ENCODE peak calls at places on chromosomes 5 and 9, in five cellular contexts. R, Q, C, H and L are unnamed samples.

GRCh38 chr5:1247811-1248210 is 22.6 kb downstream of the SLC6A18 start:
- DNase-seq in C (no peak), Q (no peak), H (no peak), R (no peak), L (no peak)

GRCh38 chr9:72363908-72364678 is 915 bp downstream of the ZFAND5 start:
- DNase-seq in H (no peak), R (no peak), C (peak; percentile 82), Q (peak; percentile 61), L (peak; percentile 61)

GRCh38 chr9:68597362-68597997 is 56.8 kb upstream of the TMEM252 start:
- DNase-seq in Q (no peak), C (no peak), H (no peak), R (no peak), L (no peak)

GRCh38 chr9:135338546-135338945 is 141.0 kb upstream of the PPP1R26 start:
- DNase-seq in C (no peak), Q (no peak), R (no peak), H (no peak), L (no peak)

GRCh38 chr5:151757233-151758140 is 944 bp downstream of the ATOX1 start:
- DNase-seq in H (no peak), Q (no peak), R (no peak), C (no peak), L (peak; percentile 50)

GRCh38 chr5:134568761-134569725 is 43.6 kb downstream of the JADE2 start:
- DNase-seq in H (no peak), C (peak; percentile 87), Q (peak; percentile 24), R (no peak), L (no peak)

GRCh38 chr5:23507278-23507685 is at the start of gene PRDM9:
- DNase-seq in Q (no peak), R (peak; percentile 38), H (no peak), C (peak; percentile 68), L (peak; percentile 16)

GRCh38 chr9:32426278-32426939 is 42.0 kb downstream of the ACO1 start:
- DNase-seq in Q (peak; percentile 99), R (no peak), H (no peak), C (no peak), L (no peak)

GRCh38 chr9:112380771-112381181 is 868 bp downstream of the HSDL2 start:
- DNase-seq in Q (peak; percentile 29), R (no peak), H (peak; percentile 34), C (peak; percentile 12), L (peak; percentile 40)

GRCh38 chr5:56732147-56732546 is 83.2 kb upstream of the MAP3K1 start:
- DNase-seq in Q (no peak), C (no peak), H (no peak), R (no peak), L (no peak)

GRCh38 chr5:14595189-14595588 is 13.6 kb downstream of the OTULINL start:
- DNase-seq in R (no peak), Q (no peak), H (peak; percentile 48), C (peak; percentile 80), L (no peak)

GRCh38 chr5:148072207-148072606 is 8.4 kb downstream of the SPINK5 start:
- DNase-seq in Q (no peak), R (no peak), C (no peak), H (no peak), L (no peak)

GRCh38 chr5:19098434-19098833 is 889.6 kb downstream of the CDH18 start:
- DNase-seq in Q (no peak), C (no peak), H (no peak), R (no peak), L (no peak)

GRCh38 chr5:123785160-123786001 is 273.4 kb downstream of the CSNK1G3 start:
- DNase-seq in R (no peak), H (no peak), Q (peak; percentile 64), C (peak; percentile 27), L (no peak)

GRCh38 chr5:53002491-53002890 is 13.3 kb downstream of the ITGA2 start:
- DNase-seq in Q (no peak), C (no peak), H (no peak), R (no peak), L (no peak)

GRCh38 chr5:142740903-142741302 is 29.3 kb upstream of the ARHGAP26 start:
- DNase-seq in Q (no peak), H (no peak), C (no peak), R (no peak), L (no peak)

GRCh38 chr5:42387563-42387962 is 35.7 kb upstream of the GHR start:
- DNase-seq in R (no peak), Q (no peak), H (no peak), C (no peak), L (no peak)

GRCh38 chr5:1172007-1172581 is 29.3 kb upstream of the SLC6A19 start:
- DNase-seq in R (no peak), Q (no peak), C (no peak), H (no peak), L (no peak)

GRCh38 chr5:115415143-115415491 is 118.7 kb upstream of the CCDC112 start:
- DNase-seq in Q (peak; percentile 82), H (no peak), R (peak; percentile 23), C (no peak), L (no peak)

GRCh38 chr5:13976867-13977479 is 32.5 kb upstream of the DNAH5 start:
- DNase-seq in Q (peak; percentile 70), C (peak; percentile 36), R (peak; percentile 79), H (no peak), L (no peak)

GRCh38 chr5:142685418-142686209 is at the start of gene FGF1:
- DNase-seq in H (no peak), Q (no peak), R (no peak), C (peak; percentile 76), L (no peak)

GRCh38 chr5:121667292-121667691 is 184.4 kb upstream of the FTMT start:
- DNase-seq in H (no peak), Q (no peak), R (no peak), C (no peak), L (no peak)

GRCh38 chr9:35660966-35661413 is 2.9 kb downstream of the CCDC107 start:
- DNase-seq in C (no peak), Q (peak; percentile 62), R (no peak), H (no peak), L (no peak)

GRCh38 chr5:175922192-175922885 is 45.8 kb downstream of the THOC3 start:
- DNase-seq in Q (peak; percentile 99), H (no peak), R (peak; percentile 11), C (no peak), L (peak; percentile 4)

GRCh38 chr5:156815988-156816599 is 34.0 kb upstream of the PPP1R2B start:
- DNase-seq in H (no peak), Q (peak; percentile 42), C (peak; percentile 53), R (peak; percentile 50), L (peak; percentile 1)

GRCh38 chr5:74240783-74241750 is 399.5 kb downstream of the ENC1 start:
- DNase-seq in H (no peak), Q (no peak), C (no peak), R (no peak), L (no peak)

GRCh38 chr5:93006915-93007314 is 574.1 kb downstream of the NR2F1-AS1 start:
- DNase-seq in Q (peak; percentile 34), C (no peak), R (no peak), H (no peak), L (no peak)

GRCh38 chr9:134627417-134628353 is 13.9 kb upstream of the COL5A1 start:
- DNase-seq in H (no peak), Q (no peak), R (no peak), C (no peak), L (no peak)

GRCh38 chr9:10479172-10479571 is 133.6 kb downstream of the PTPRD start:
- DNase-seq in Q (no peak), H (no peak), C (peak; percentile 7), R (no peak), L (peak; percentile 0)

GRCh38 chr9:125613156-125613555 is 93.9 kb downstream of the MAPKAP1 start:
- DNase-seq in Q (no peak), C (no peak), R (no peak), H (no peak), L (no peak)

GRCh38 chr9:127974002-127974768 is 6.6 kb downstream of the EEIG1 start:
- DNase-seq in C (peak; percentile 76), H (no peak), Q (no peak), R (no peak), L (no peak)

GRCh38 chr9:127976498-127976897 is 4.3 kb downstream of the EEIG1 start:
- DNase-seq in C (no peak), R (no peak), Q (no peak), H (no peak), L (no peak)

GRCh38 chr9:127976943-127977871 is 3.6 kb downstream of the EEIG1 start:
- DNase-seq in R (no peak), Q (no peak), H (no peak), C (no peak), L (no peak)

GRCh38 chr9:127974769-127975261 is 6.0 kb downstream of the EEIG1 start:
- DNase-seq in Q (no peak), C (peak; percentile 65), R (no peak), H (no peak), L (no peak)

GRCh38 chr9:127975376-127976315 is 5.1 kb downstream of the EEIG1 start:
- DNase-seq in H (no peak), C (no peak), Q (no peak), R (no peak), L (no peak)
- H3K4me1 ChIP-seq in H (peaks cover 49% of the 10 kb centered on the region), C (peaks cover 80% of the 10 kb centered on the region), Q (peaks cover 39% of the 10 kb centered on the region), R (peaks cover 81% of the 10 kb centered on the region), L (peaks cover 26% of the 10 kb centered on the region)

DNA sequence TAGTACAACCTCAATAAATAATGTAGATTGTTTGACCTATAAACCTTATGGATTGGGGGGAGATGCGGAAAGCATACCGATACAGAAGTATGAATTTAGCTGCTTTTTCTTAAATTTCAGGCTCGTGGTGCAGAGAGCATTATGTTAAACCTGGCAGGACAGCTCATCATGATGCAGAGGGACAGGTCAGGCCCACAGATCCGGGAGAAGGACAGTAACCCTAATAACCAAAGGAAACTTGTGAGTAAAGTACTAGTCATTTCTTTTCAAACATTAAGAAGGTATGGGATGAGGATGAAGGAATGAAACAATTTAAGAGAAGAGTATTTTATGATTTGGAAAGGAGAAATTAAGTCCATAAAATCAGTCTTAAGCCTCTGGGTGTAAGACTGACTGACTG is 70.5 kb downstream of the ERMP1 start:
- DNase-seq in C (no peak), R (no peak), Q (peak; percentile 54), H (no peak), L (no peak)
- TF ChIP-seq RCOR1 in C (no peak), R (no peak), Q (no peak), H (no peak), L (no peak)

DNA sequence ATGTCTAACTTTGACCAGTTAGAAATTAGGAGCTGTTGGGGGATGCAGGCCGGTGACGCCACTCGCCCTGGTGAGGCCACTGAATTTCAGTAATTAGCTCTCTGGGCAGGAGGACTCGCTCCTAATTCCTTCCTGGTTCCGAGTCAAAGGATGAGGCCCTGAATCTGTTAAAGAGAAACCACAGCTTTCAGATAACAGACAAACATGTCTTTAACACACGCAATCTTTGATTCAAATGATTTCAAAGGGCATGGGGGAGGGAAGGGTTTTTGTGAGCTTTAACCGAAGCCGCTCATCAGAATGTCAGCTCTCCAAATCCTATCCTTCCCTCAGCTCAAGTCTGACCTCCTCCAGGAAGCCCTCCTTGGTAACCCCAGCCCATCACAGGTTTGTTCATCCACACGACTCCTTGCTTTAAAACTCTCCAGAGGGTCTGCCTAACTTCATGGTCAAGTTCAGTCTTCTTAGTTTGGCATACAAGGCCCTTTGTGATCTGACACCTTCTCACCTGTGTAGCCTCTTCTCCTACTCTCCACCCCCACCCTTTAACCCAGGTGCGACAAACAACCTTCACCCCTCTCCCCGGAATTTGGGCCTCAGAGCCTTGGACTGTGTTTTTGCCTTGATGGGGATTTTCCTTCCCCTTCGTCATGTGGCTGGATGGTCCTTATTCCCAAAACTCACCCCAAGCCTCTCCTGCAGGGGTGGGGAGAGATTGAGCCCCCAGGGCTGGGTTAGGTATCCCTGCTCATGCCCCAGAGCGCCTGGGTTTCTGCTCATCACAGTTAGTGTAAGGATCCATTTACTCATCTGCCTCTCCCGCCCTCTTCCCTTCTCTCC is 13.6 kb upstream of the PHF19 start:
- DNase-seq in R (no peak), C (no peak), H (no peak), Q (no peak), L (peak; percentile 38)
- H3K4me1 ChIP-seq in R (no peaks in the 10 kb centered on the region), C (peaks cover 5% of the 10 kb centered on the region), H (peaks cover 53% of the 10 kb centered on the region), Q (peaks cover 4% of the 10 kb centered on the region), L (peaks cover 27% of the 10 kb centered on the region)

GRCh38 chr5:39759696-39760095 is 334.9 kb upstream of the DAB2 start:
- DNase-seq in C (no peak), H (no peak), Q (no peak), R (no peak), L (no peak)
- TF ChIP-seq RCOR1 in C (no peak), H (no peak), Q (no peak), R (no peak), L (no peak)